ENCODE peak calls at places on chromosomes 12 and 14, in six cellular contexts. H is neuronal stem cell, C is IMR-90, I is mesenchymal stem cell, D is trophoblast cell, X is H1. L is an unnamed sample. For H3K4me1, the result is how much of the 10 kb centered on the place peaks cover.

GRCh38 chr12:132143328-132144071 is 619 bp downstream of the DDX51 start:
- DNase-seq in I (no peak), C (no peak), X (no peak), H (no peak), D (no peak), L (no peak)

GRCh38 chr12:118981285-118982201 is at the start of gene SRRM4:
- DNase-seq in I (no peak), C (no peak), X (peak), D (no peak), H (peak), L (peak)

GRCh38 chr12:76552343-76552938 is 7.1 kb downstream of the OSBPL8 start:
- DNase-seq in C (no peak), D (no peak), I (no peak), H (no peak), X (no peak), L (no peak)

GRCh38 chr12:92719674-92720073 is 16.9 kb downstream of the PLEKHG7 start:
- DNase-seq in I (no peak), C (peak), H (no peak), D (no peak), X (no peak), L (no peak)

GRCh38 chr14:96038920-96039632 is at the start of gene C14orf132:
- DNase-seq in C (peak), D (peak), H (no peak), I (peak), X (peak), L (peak)

GRCh38 chr14:101480747-101481530 is 80.4 kb upstream of the DIO3 start:
- DNase-seq in I (no peak), D (no peak), H (no peak), X (no peak), C (peak), L (peak)

GRCh38 chr14:71918955-71919354 is 13.3 kb upstream of the RGS6 start:
- DNase-seq in X (peak), H (peak), D (no peak), I (no peak), C (no peak), L (peak)

GRCh38 chr12:90833228-90833627 is 121.7 kb downstream of the CCER1 start:
- DNase-seq in D (no peak), I (no peak), C (no peak), X (no peak), H (no peak), L (no peak)

DNA sequence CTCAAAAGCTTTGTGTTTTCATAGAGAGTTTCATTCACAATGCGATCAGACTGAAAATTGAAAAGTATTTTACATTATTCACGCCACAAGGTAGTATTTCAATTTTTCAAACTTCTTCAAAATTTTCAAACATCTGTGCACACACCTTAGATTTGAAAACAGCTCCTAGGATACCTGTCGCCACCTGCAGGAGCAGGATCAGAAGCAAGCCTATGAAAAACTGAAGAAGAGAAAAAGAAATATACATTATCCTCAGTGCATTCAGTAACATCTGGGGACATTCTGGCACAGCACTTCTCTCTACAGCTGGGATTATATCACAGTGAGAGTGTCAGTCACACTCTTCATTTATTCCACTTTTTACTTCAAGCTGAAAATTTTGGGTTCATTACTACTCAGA is 19.8 kb downstream of the TSPAN8 start:
- DNase-seq in X (no peak), C (no peak), D (no peak), H (no peak), I (no peak), L (no peak)
- H4K91ac ChIP-seq in X (no peak), C (no peak), D (no peak), H (no peak), I (no peak), L (no peak)

DNA sequence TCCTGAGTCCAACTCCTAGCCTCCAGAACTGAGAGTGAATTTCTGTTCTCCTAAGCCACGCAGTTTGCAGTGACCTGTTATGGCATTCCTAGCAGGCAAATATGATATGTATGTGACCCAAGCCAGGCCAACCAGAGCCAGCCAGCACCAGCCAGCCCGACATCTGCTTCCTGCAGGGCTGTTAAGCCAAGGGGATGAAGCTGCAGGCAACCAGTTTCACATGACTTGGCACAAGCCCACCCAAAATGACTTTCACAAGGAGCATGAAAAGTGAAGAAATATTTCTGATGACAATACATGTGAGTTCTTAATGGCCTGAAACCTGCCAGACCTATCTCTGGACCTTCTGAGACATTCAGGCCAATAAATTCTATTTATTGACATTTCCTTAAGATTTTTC is 68.1 kb downstream of the ITPK1 start:
- DNase-seq in X (no peak), D (no peak), I (no peak), H (no peak), C (no peak), L (no peak)
- H3K4me1 ChIP-seq in X (under half), D (under half), I (under half), H (under half), C (under half), L (under half)

DNA sequence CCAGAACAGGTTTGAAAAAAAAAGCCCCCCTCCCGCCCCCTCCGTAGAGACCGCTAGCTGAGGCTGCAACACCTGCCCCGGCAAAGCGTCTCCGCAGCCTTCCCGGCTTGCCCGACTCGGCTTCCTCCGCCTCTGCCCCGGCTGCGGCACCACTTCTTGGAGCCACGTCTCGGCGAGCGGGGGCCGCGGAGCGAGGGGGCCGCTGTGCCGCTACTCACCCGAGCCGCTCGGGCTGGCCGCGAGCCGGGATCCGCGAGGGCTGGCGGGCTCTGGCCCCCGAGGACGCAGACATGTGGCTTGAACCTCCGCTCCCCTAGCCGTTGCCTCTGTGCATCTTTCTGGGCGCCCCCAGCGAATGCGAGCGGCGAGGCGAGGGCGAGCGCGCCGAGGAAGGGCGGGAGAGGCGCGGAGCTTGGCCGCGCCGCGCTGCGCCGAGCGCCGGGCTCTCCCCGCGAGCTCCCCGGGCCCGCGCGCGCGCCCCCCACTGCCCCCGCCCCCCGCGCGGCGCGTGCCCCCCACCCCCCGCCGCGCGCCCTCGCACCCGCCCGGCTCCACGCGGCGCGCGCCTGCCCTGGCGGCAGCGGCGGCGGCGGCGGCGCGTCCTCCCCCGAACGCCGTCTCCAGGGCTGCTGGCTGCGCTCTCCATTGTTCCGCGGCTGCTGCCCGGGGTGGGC is 249.5 kb downstream of the APAF1 start:
- DNase-seq in X (peak), D (no peak), I (no peak), H (no peak), C (no peak), L (peak)
- H4K91ac ChIP-seq in X (no peak), D (no peak), I (no peak), H (no peak), C (no peak), L (no peak)

GRCh38 chr12:107169200-107169599 is 75.9 kb upstream of the CRY1 start:
- DNase-seq in X (no peak), D (no peak), H (no peak), C (no peak), I (no peak), L (no peak)
- H3K4me1 ChIP-seq in X (under half), D (under half), H (under half), C (under half), I (under half), L (under half)

GRCh38 chr12:131065279-131065678 is 111.6 kb downstream of the ADGRD1 start:
- DNase-seq in D (no peak), I (no peak), X (no peak), H (no peak), C (no peak), L (peak)

GRCh38 chr12:131065801-131066200 is 112.1 kb downstream of the ADGRD1 start:
- DNase-seq in C (no peak), X (no peak), I (no peak), H (no peak), D (no peak), L (peak)

GRCh38 chr12:131066207-131066885 is 112.6 kb downstream of the ADGRD1 start:
- DNase-seq in H (no peak), C (no peak), D (no peak), X (no peak), I (no peak), L (peak)

GRCh38 chr12:131063427-131063826 is 109.7 kb downstream of the ADGRD1 start:
- DNase-seq in I (no peak), D (no peak), X (no peak), C (no peak), H (no peak), L (no peak)

GRCh38 chr12:131063960-131064359 is 110.3 kb downstream of the ADGRD1 start:
- DNase-seq in D (no peak), I (no peak), X (no peak), C (no peak), H (no peak), L (no peak)
- H4K91ac ChIP-seq in D (no peak), I (no peak), X (no peak), C (no peak), H (no peak), L (no peak)

GRCh38 chr12:69932154-69932553 is 107.1 kb downstream of the MYRFL start:
- DNase-seq in I (no peak), H (no peak), C (no peak), X (no peak), D (no peak), L (peak)
- H3K4me1 ChIP-seq in I (under half), H (under half), C (under half), X (under half), D (under half), L (under half)

GRCh38 chr12:124739953-124740561 is 123.6 kb downstream of the SCARB1 start:
- DNase-seq in I (no peak), C (peak), H (no peak), X (no peak), D (peak), L (no peak)

GRCh38 chr12:124737772-124738635 is 125.7 kb downstream of the SCARB1 start:
- DNase-seq in D (no peak), C (peak), X (no peak), I (no peak), H (no peak), L (no peak)

GRCh38 chr12:124740691-124741137 is 123.0 kb downstream of the SCARB1 start:
- DNase-seq in I (peak), D (peak), H (no peak), C (peak), X (no peak), L (no peak)

GRCh38 chr12:124737040-124737419 is 126.6 kb downstream of the SCARB1 start:
- DNase-seq in I (peak), H (no peak), X (no peak), D (no peak), C (peak), L (no peak)

GRCh38 chr12:124738636-124739467 is 124.8 kb downstream of the SCARB1 start:
- DNase-seq in C (peak), H (peak), I (peak), X (no peak), D (no peak), L (no peak)
- H4K91ac ChIP-seq in C (peak), H (no peak), I (no peak), X (peak), D (no peak), L (no peak)

DNA sequence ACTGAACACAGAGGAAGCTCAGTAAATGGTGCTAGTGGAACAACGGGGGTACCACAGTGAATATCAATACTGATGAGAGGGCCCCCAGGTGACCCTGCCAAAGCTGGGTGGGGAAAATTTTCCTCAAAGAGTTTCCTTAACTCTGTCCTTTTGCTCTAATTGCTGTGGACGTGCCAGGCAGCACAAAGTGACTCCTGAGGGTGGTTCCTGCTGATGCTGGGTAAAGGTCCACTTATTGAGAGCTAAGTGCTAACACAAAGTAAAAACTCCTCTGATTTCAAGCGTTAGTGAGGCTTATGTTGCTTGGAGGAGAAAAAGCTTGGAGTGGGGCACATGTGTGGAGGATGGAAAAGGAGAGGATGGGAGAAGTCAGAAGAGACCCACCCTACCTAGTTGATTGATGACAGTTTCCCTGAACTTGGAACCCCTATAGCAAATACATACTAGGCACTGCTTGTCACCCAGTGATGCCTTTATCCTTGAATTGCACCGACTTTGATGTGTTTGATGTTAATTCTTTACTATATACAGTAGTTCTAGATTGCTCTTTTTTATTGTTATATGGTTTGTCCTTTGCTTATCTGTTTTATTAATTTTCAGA is 10.1 kb upstream of the SLC11A2 start:
- DNase-seq in X (no peak), I (no peak), H (no peak), C (no peak), D (no peak), L (no peak)
- H3K4me1 ChIP-seq in X (under half), I (under half), H (under half), C (under half), D (under half), L (under half)

GRCh38 chr12:111406474-111407370 is 999 bp downstream of the SH2B3 start:
- DNase-seq in D (peak), X (no peak), C (no peak), I (peak), H (no peak), L (no peak)
- H4K91ac ChIP-seq in D (peak), X (peak), C (peak), I (peak), H (no peak), L (no peak)

GRCh38 chr12:65313704-65314317 is 35.3 kb downstream of the MSRB3 start:
- DNase-seq in H (no peak), X (no peak), C (peak), I (peak), D (peak), L (no peak)

GRCh38 chr12:65308601-65309071 is 30.2 kb downstream of the MSRB3 start:
- DNase-seq in C (peak), D (no peak), X (no peak), H (no peak), I (peak), L (no peak)

GRCh38 chr12:65308001-65308400 is 29.5 kb downstream of the MSRB3 start:
- DNase-seq in D (no peak), C (peak), I (peak), X (no peak), H (no peak), L (no peak)

GRCh38 chr12:65306603-65307501 is 28.4 kb downstream of the MSRB3 start:
- DNase-seq in I (peak), D (peak), X (no peak), H (no peak), C (peak), L (peak)

DNA sequence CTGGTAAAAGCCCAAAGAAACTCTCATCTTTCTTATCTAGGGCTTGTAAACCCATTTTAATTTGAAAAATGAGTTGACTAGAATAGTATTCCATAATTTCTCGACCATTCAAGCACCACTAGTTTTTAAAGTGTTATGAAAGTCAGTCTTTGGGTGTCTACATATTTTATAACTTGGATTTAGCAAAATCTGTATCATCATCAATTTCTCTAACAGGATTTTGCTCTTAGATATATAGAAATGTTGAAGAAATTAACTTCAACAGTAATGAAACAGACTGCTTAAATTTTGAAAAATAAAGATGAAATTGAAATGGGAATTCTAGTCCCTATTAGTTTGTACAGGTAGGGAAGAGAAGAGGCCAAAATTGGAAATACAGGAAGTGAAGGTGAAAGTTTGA is 32.8 kb downstream of the MSRB3 start:
- DNase-seq in D (no peak), I (no peak), X (no peak), H (no peak), C (no peak), L (no peak)
- H3K4me1 ChIP-seq in D (under half), I (under half), X (under half), H (under half), C (under half), L (under half)